ENCODE peak calls at places on chromosomes 6 and 20, in ten cellular contexts. One of them, this sample, is unnamed.

GRCh38 chr6:97702226-97702625 is 419.2 kb upstream of the MMS22L start:
- DNase-seq in stomach: no peak
- DNase-seq in SJCRH30: no peak
- DNase-seq in prostate gland: no peak
- DNase-seq in psoas muscle: no peak
- DNase-seq in GM23338: no peak
- DNase-seq in endodermal cell: no peak
- DNase-seq in GM12878: no peak
- DNase-seq in neural progenitor cell: no peak
- DNase-seq in CD8-positive, alpha-beta T cell: no peak
- DNase-seq in this sample: no peak

GRCh38 chr6:4957521-4958231 is 46.2 kb downstream of the RPP40 start:
- DNase-seq in stomach: no peak
- DNase-seq in SJCRH30: peak; percentile 22
- DNase-seq in prostate gland: no peak
- DNase-seq in psoas muscle: no peak
- DNase-seq in GM23338: peak; percentile 80
- DNase-seq in endodermal cell: peak; percentile 85
- DNase-seq in GM12878: no peak
- DNase-seq in neural progenitor cell: peak; percentile 44
- DNase-seq in CD8-positive, alpha-beta T cell: no peak
- DNase-seq in this sample: no peak

GRCh38 chr20:9119776-9120175 is 50.9 kb downstream of the PLCB4 start:
- DNase-seq in stomach: peak; percentile 41
- DNase-seq in SJCRH30: no peak
- DNase-seq in prostate gland: peak; percentile 39
- DNase-seq in psoas muscle: peak; percentile 18
- DNase-seq in GM23338: no peak
- DNase-seq in endodermal cell: no peak
- DNase-seq in GM12878: no peak
- DNase-seq in neural progenitor cell: no peak
- DNase-seq in CD8-positive, alpha-beta T cell: no peak
- DNase-seq in this sample: no peak

GRCh38 chr20:53829706-53830521 is 236.3 kb upstream of the ZNF217 start:
- DNase-seq in stomach: no peak
- DNase-seq in SJCRH30: peak; percentile 42
- DNase-seq in prostate gland: no peak
- DNase-seq in psoas muscle: no peak
- DNase-seq in GM23338: no peak
- DNase-seq in endodermal cell: no peak
- DNase-seq in GM12878: no peak
- DNase-seq in neural progenitor cell: no peak
- DNase-seq in CD8-positive, alpha-beta T cell: no peak
- DNase-seq in this sample: peak; percentile 45

GRCh38 chr20:17960927-17961599 is 7.5 kb downstream of the SNX5 start:
- DNase-seq in stomach: no peak
- DNase-seq in SJCRH30: peak; percentile 62
- DNase-seq in prostate gland: no peak
- DNase-seq in psoas muscle: peak; percentile 33
- DNase-seq in GM23338: no peak
- DNase-seq in endodermal cell: no peak
- DNase-seq in GM12878: no peak
- DNase-seq in neural progenitor cell: no peak
- DNase-seq in CD8-positive, alpha-beta T cell: no peak
- DNase-seq in this sample: no peak

GRCh38 chr6:3228046-3228671 is 706 bp upstream of the TUBB2B start:
- DNase-seq in stomach: no peak
- DNase-seq in SJCRH30: no peak
- DNase-seq in prostate gland: no peak
- DNase-seq in psoas muscle: no peak
- DNase-seq in GM23338: peak; percentile 88
- DNase-seq in endodermal cell: peak; percentile 94
- DNase-seq in GM12878: no peak
- DNase-seq in neural progenitor cell: peak; percentile 88
- DNase-seq in CD8-positive, alpha-beta T cell: no peak
- DNase-seq in this sample: peak; percentile 33

GRCh38 chr20:53656653-53657288 is 63.1 kb upstream of the ZNF217 start:
- DNase-seq in stomach: no peak
- DNase-seq in SJCRH30: no peak
- DNase-seq in prostate gland: no peak
- DNase-seq in psoas muscle: no peak
- DNase-seq in GM23338: no peak
- DNase-seq in endodermal cell: no peak
- DNase-seq in GM12878: no peak
- DNase-seq in neural progenitor cell: no peak
- DNase-seq in CD8-positive, alpha-beta T cell: no peak
- DNase-seq in this sample: no peak

GRCh38 chr6:18978330-18979128 is 591.4 kb downstream of the RNF144B start:
- DNase-seq in stomach: no peak
- DNase-seq in SJCRH30: no peak
- DNase-seq in prostate gland: peak; percentile 11
- DNase-seq in psoas muscle: no peak
- DNase-seq in GM23338: peak; percentile 67
- DNase-seq in endodermal cell: no peak
- DNase-seq in GM12878: no peak
- DNase-seq in neural progenitor cell: peak; percentile 63
- DNase-seq in CD8-positive, alpha-beta T cell: no peak
- DNase-seq in this sample: no peak

GRCh38 chr6:112649853-112650252 is 302.7 kb downstream of the RFPL4B start:
- DNase-seq in stomach: no peak
- DNase-seq in SJCRH30: no peak
- DNase-seq in prostate gland: no peak
- DNase-seq in psoas muscle: no peak
- DNase-seq in GM23338: no peak
- DNase-seq in endodermal cell: no peak
- DNase-seq in GM12878: no peak
- DNase-seq in neural progenitor cell: no peak
- DNase-seq in CD8-positive, alpha-beta T cell: no peak
- DNase-seq in this sample: no peak

GRCh38 chr6:160154471-160154870 is 32.9 kb downstream of the SLC22A1 start:
- DNase-seq in stomach: no peak
- DNase-seq in SJCRH30: no peak
- DNase-seq in prostate gland: no peak
- DNase-seq in psoas muscle: no peak
- DNase-seq in GM23338: no peak
- DNase-seq in endodermal cell: no peak
- DNase-seq in GM12878: no peak
- DNase-seq in neural progenitor cell: no peak
- DNase-seq in CD8-positive, alpha-beta T cell: no peak
- DNase-seq in this sample: no peak

GRCh38 chr6:52514514-52514913 is 62.3 kb downstream of the TRAM2 start:
- DNase-seq in stomach: no peak
- DNase-seq in SJCRH30: no peak
- DNase-seq in prostate gland: no peak
- DNase-seq in psoas muscle: peak; percentile 67
- DNase-seq in GM23338: no peak
- DNase-seq in endodermal cell: no peak
- DNase-seq in GM12878: no peak
- DNase-seq in neural progenitor cell: no peak
- DNase-seq in CD8-positive, alpha-beta T cell: no peak
- DNase-seq in this sample: no peak

GRCh38 chr20:25081065-25081729 is 744 bp downstream of the VSX1 start:
- DNase-seq in stomach: peak; percentile 28
- DNase-seq in SJCRH30: peak; percentile 30
- DNase-seq in prostate gland: no peak
- DNase-seq in psoas muscle: no peak
- DNase-seq in GM23338: peak; percentile 94
- DNase-seq in endodermal cell: peak; percentile 93
- DNase-seq in GM12878: no peak
- DNase-seq in neural progenitor cell: peak; percentile 89
- DNase-seq in CD8-positive, alpha-beta T cell: no peak
- DNase-seq in this sample: peak; percentile 61

GRCh38 chr6:56902551-56903464 is 52.1 kb upstream of the BEND6 start:
- DNase-seq in stomach: no peak
- DNase-seq in SJCRH30: peak; percentile 96
- DNase-seq in prostate gland: no peak
- DNase-seq in psoas muscle: no peak
- DNase-seq in GM23338: peak; percentile 68
- DNase-seq in endodermal cell: peak; percentile 56
- DNase-seq in GM12878: no peak
- DNase-seq in neural progenitor cell: peak; percentile 33
- DNase-seq in CD8-positive, alpha-beta T cell: no peak
- DNase-seq in this sample: no peak

GRCh38 chr6:145814035-145814500 is 527 bp downstream of the FBXO30 start:
- DNase-seq in stomach: no peak
- DNase-seq in SJCRH30: peak; percentile 72
- DNase-seq in prostate gland: peak; percentile 6
- DNase-seq in psoas muscle: peak; percentile 38
- DNase-seq in GM23338: peak; percentile 53
- DNase-seq in endodermal cell: peak; percentile 77
- DNase-seq in GM12878: peak; percentile 20
- DNase-seq in neural progenitor cell: peak; percentile 75
- DNase-seq in CD8-positive, alpha-beta T cell: no peak
- DNase-seq in this sample: peak; percentile 38

GRCh38 chr20:1924910-1925861 is 30.0 kb downstream of the SIRPA start:
- DNase-seq in stomach: no peak
- DNase-seq in SJCRH30: no peak
- DNase-seq in prostate gland: no peak
- DNase-seq in psoas muscle: no peak
- DNase-seq in GM23338: peak; percentile 23
- DNase-seq in endodermal cell: peak; percentile 61
- DNase-seq in GM12878: no peak
- DNase-seq in neural progenitor cell: no peak
- DNase-seq in CD8-positive, alpha-beta T cell: no peak
- DNase-seq in this sample: no peak

GRCh38 chr20:1928782-1929181 is 33.6 kb downstream of the SIRPA start:
- DNase-seq in stomach: no peak
- DNase-seq in SJCRH30: no peak
- DNase-seq in prostate gland: no peak
- DNase-seq in psoas muscle: no peak
- DNase-seq in GM23338: no peak
- DNase-seq in endodermal cell: no peak
- DNase-seq in GM12878: no peak
- DNase-seq in neural progenitor cell: no peak
- DNase-seq in CD8-positive, alpha-beta T cell: no peak
- DNase-seq in this sample: no peak

GRCh38 chr20:1928154-1928553 is 32.9 kb downstream of the SIRPA start:
- DNase-seq in stomach: no peak
- DNase-seq in SJCRH30: no peak
- DNase-seq in prostate gland: no peak
- DNase-seq in psoas muscle: no peak
- DNase-seq in GM23338: no peak
- DNase-seq in endodermal cell: no peak
- DNase-seq in GM12878: no peak
- DNase-seq in neural progenitor cell: no peak
- DNase-seq in CD8-positive, alpha-beta T cell: no peak
- DNase-seq in this sample: no peak

GRCh38 chr20:1927217-1927616 is 32.0 kb downstream of the SIRPA start:
- DNase-seq in stomach: no peak
- DNase-seq in SJCRH30: no peak
- DNase-seq in prostate gland: no peak
- DNase-seq in psoas muscle: no peak
- DNase-seq in GM23338: no peak
- DNase-seq in endodermal cell: no peak
- DNase-seq in GM12878: no peak
- DNase-seq in neural progenitor cell: no peak
- DNase-seq in CD8-positive, alpha-beta T cell: no peak
- DNase-seq in this sample: no peak

GRCh38 chr20:1926237-1926636 is 31.0 kb downstream of the SIRPA start:
- DNase-seq in stomach: no peak
- DNase-seq in SJCRH30: no peak
- DNase-seq in prostate gland: no peak
- DNase-seq in psoas muscle: no peak
- DNase-seq in GM23338: no peak
- DNase-seq in endodermal cell: no peak
- DNase-seq in GM12878: no peak
- DNase-seq in neural progenitor cell: no peak
- DNase-seq in CD8-positive, alpha-beta T cell: no peak
- DNase-seq in this sample: no peak
- H3K27ac ChIP-seq in stomach: no peak overlapping the region
- H3K27ac ChIP-seq in SJCRH30: no peak overlapping the region
- H3K27ac ChIP-seq in prostate gland: no peak overlapping the region
- H3K27ac ChIP-seq in psoas muscle: no peak overlapping the region
- H3K27ac ChIP-seq in GM23338: no peak overlapping the region
- H3K27ac ChIP-seq in endodermal cell: no peak overlapping the region
- H3K27ac ChIP-seq in GM12878: no peak overlapping the region
- H3K27ac ChIP-seq in neural progenitor cell: no peak overlapping the region
- H3K27ac ChIP-seq in CD8-positive, alpha-beta T cell: no peak overlapping the region
- H3K27ac ChIP-seq in this sample: no peak overlapping the region

GRCh38 chr20:31662372-31662854 is 24.7 kb downstream of the COX4I2 start:
- DNase-seq in stomach: no peak
- DNase-seq in SJCRH30: no peak
- DNase-seq in prostate gland: no peak
- DNase-seq in psoas muscle: no peak
- DNase-seq in GM23338: no peak
- DNase-seq in endodermal cell: no peak
- DNase-seq in GM12878: no peak
- DNase-seq in neural progenitor cell: no peak
- DNase-seq in CD8-positive, alpha-beta T cell: no peak
- DNase-seq in this sample: no peak
- H3K4me3 ChIP-seq in stomach: no peak overlapping the region
- H3K4me3 ChIP-seq in SJCRH30: no peak overlapping the region
- H3K4me3 ChIP-seq in prostate gland: no peak overlapping the region
- H3K4me3 ChIP-seq in psoas muscle: peak overlapping the region; percentile 49
- H3K4me3 ChIP-seq in GM23338: peak overlapping the region; percentile 70
- H3K4me3 ChIP-seq in endodermal cell: no peak overlapping the region
- H3K4me3 ChIP-seq in GM12878: peak overlapping the region; percentile 65
- H3K4me3 ChIP-seq in neural progenitor cell: no peak overlapping the region
- H3K4me3 ChIP-seq in CD8-positive, alpha-beta T cell: no peak overlapping the region
- H3K4me3 ChIP-seq in this sample: no peak overlapping the region

DNA sequence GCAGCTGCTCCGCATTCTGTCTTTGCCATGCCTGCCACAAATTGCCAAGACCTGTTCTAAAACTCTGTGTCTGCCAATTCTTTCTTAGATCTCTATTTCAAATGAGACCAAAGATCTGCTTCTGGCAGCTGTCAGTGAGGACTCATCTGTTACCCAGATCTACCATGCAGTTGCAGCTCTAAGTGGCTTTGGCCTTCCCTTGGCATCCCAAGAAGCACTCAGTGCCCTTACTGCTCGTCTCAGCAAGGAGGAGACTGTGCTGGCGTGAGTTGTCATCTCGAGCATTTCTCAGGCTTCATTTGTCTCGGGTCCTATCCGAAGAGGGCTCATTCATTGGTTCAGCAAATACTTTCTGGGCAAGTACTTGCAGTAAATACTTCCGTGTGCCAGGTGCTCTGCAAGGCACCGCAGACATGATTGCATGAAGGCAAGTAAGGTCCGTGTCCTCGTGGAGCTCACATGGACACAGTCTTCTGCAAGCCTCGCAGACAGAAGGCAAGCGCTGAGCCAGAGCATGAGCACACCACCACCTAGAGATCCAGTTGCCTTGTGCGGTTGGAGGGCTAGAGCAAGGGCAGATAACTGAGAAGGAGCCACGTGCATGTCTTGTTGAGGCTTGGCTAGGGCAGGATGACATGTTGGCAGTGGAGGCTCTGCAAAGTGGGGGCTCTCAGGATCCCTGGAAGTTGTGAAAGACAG is 19.8 kb upstream of the MROH8 start:
- DNase-seq in stomach: no peak
- DNase-seq in SJCRH30: no peak
- DNase-seq in prostate gland: no peak
- DNase-seq in psoas muscle: peak; percentile 33
- DNase-seq in GM23338: no peak
- DNase-seq in endodermal cell: no peak
- DNase-seq in GM12878: no peak
- DNase-seq in neural progenitor cell: no peak
- DNase-seq in CD8-positive, alpha-beta T cell: no peak
- DNase-seq in this sample: no peak
- H3K36me3 ChIP-seq in stomach: peaks cover 85% of the 10 kb centered on the region
- H3K36me3 ChIP-seq in SJCRH30: peaks cover 60% of the 10 kb centered on the region
- H3K36me3 ChIP-seq in prostate gland: no peaks in the 10 kb centered on the region
- H3K36me3 ChIP-seq in psoas muscle: peaks cover 12% of the 10 kb centered on the region
- H3K36me3 ChIP-seq in GM23338: peaks cover 41% of the 10 kb centered on the region
- H3K36me3 ChIP-seq in endodermal cell: peaks cover 75% of the 10 kb centered on the region
- H3K36me3 ChIP-seq in GM12878: peaks cover 42% of the 10 kb centered on the region
- H3K36me3 ChIP-seq in neural progenitor cell: peaks cover 6% of the 10 kb centered on the region
- H3K36me3 ChIP-seq in CD8-positive, alpha-beta T cell: peaks cover 30% of the 10 kb centered on the region
- H3K36me3 ChIP-seq in this sample: peaks cover 11% of the 10 kb centered on the region

GRCh38 chr6:24824142-24824755 is 25.5 kb upstream of the ARMH2 start:
- DNase-seq in stomach: no peak
- DNase-seq in SJCRH30: no peak
- DNase-seq in prostate gland: no peak
- DNase-seq in psoas muscle: no peak
- DNase-seq in GM23338: no peak
- DNase-seq in endodermal cell: no peak
- DNase-seq in GM12878: no peak
- DNase-seq in neural progenitor cell: no peak
- DNase-seq in CD8-positive, alpha-beta T cell: no peak
- DNase-seq in this sample: no peak
- H3K27ac ChIP-seq in stomach: no peak overlapping the region
- H3K27ac ChIP-seq in SJCRH30: no peak overlapping the region
- H3K27ac ChIP-seq in prostate gland: no peak overlapping the region
- H3K27ac ChIP-seq in psoas muscle: no peak overlapping the region
- H3K27ac ChIP-seq in GM23338: no peak overlapping the region
- H3K27ac ChIP-seq in endodermal cell: no peak overlapping the region
- H3K27ac ChIP-seq in GM12878: no peak overlapping the region
- H3K27ac ChIP-seq in neural progenitor cell: no peak overlapping the region
- H3K27ac ChIP-seq in CD8-positive, alpha-beta T cell: no peak overlapping the region
- H3K27ac ChIP-seq in this sample: no peak overlapping the region